ENCODE peak calls at places on chromosomes 5 and 9, in four cellular contexts. J is kidney, N is GM12865, Q is heart right ventricle. B is an unnamed sample.

GRCh38 chr5:161302557-161302956 is 244.0 kb downstream of the GABRB2 start:
- DNase-seq in J (no peak), N (no peak), Q (no peak), B (no peak)

GRCh38 chr5:111158105-111158744 is 66.0 kb upstream of the CAMK4 start:
- DNase-seq in J (no peak), N (peak), Q (no peak), B (no peak)

GRCh38 chr9:32672478-32672877 is 37.0 kb upstream of the TAF1L start:
- DNase-seq in J (no peak), N (no peak), Q (no peak), B (no peak)

GRCh38 chr5:177985430-177986040 is 10.5 kb downstream of the PROP1 start:
- DNase-seq in J (no peak), N (no peak), Q (no peak), B (no peak)

GRCh38 chr9:109315889-109316640 is 4.8 kb downstream of the EPB41L4B start:
- DNase-seq in J (peak), N (no peak), Q (peak), B (peak)

GRCh38 chr5:63401434-63402046 is 560.7 kb downstream of the HTR1A start:
- DNase-seq in J (no peak), N (peak), Q (peak), B (peak)

GRCh38 chr5:34616665-34617064 is 39.5 kb upstream of the RAI14 start:
- DNase-seq in J (no peak), N (no peak), Q (no peak), B (no peak)

GRCh38 chr5:59577485-59577884 is 316.0 kb downstream of the PDE4D start:
- DNase-seq in J (no peak), N (no peak), Q (no peak), B (no peak)

DNA sequence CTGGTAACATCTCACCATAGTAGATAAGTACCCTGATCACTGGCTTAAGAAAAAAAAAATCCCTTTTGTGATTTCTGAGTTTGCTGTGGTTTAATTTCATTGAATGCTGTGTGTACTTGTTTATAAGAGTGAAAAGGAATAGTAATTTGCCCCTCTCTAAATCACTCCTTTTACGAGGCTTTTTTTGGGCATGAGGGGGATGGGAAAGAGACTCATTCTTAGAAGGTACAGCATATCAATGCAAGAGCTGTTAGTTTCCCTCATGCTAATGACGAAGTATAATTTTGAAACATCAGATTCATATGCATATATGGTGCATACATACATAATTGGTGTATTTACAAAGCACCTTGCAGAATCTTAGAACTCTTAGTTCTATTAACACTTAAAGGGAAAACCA is 2.4 kb upstream of the SLC44A1 start:
- DNase-seq in J (no peak), N (no peak), Q (no peak), B (no peak)
- H3K4me3 ChIP-seq in J (no peak), N (no peak), Q (peak), B (no peak)

DNA sequence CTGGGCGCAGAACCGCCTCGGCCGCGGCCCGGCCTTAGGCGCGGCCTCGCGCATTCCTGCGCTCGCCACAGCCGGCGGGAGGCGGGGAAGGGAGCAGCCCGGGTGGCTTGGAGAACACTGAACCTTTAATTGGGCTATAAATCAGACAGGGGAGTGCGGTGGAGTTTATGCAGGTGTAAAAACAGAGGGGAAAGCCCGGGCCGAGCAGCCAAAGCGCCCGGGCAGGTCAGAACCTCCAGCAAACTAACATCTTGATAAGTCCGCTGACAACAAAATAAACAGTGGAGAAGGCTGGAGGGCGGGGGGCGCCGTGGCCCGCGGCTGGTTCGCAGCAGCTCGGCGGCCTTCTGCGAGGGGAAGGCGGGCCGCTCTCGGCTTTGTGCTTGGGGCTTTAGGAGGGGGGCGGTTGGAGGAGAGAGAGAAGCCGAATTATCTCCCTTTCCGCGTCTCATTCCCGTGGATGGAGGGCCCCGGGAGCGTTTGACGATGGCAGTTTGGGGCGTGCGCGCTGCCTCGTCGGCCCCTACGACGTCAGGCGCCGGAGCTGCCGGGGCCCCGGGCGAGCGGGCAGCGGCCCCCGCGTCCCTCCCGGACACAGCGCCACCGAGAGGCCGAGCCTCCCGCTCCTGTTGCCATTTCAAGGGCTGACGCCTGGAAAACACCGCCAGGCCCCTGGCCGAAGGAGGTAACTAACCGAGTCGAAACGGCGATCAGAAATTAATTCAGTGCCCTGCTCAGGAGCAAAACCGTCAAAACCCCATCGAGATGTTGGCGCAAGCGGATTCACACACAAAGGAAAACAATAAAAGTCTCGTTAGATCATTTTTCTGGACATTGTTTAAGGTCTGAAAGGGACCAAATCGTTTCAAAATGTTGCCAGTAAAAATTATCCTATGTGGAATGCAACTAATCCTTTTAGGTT is 11.2 kb downstream of the FOXD1 start:
- DNase-seq in J (peak), N (no peak), Q (peak), B (no peak)
- TF ChIP-seq CTCF in J (peak), N (peak), Q (no peak), B (peak)

GRCh38 chr5:171668097-171668412 is 117.6 kb upstream of the SMIM23 start:
- DNase-seq in J (no peak), N (no peak), Q (no peak), B (no peak)
- H3K4me3 ChIP-seq in J (no peak), N (no peak), Q (no peak), B (no peak)

GRCh38 chr9:131394464-131395026 is 659 bp downstream of the PRRC2B start:
- DNase-seq in J (peak), N (peak), Q (peak), B (no peak)

GRCh38 chr9:131391504-131391903 is 2.4 kb upstream of the PRRC2B start:
- DNase-seq in J (no peak), N (no peak), Q (no peak), B (no peak)

GRCh38 chr9:131395027-131395744 is 1.3 kb downstream of the PRRC2B start:
- DNase-seq in J (peak), N (peak), Q (peak), B (no peak)

GRCh38 chr9:131395745-131396479 is 2.0 kb downstream of the PRRC2B start:
- DNase-seq in J (peak), N (no peak), Q (no peak), B (no peak)

DNA sequence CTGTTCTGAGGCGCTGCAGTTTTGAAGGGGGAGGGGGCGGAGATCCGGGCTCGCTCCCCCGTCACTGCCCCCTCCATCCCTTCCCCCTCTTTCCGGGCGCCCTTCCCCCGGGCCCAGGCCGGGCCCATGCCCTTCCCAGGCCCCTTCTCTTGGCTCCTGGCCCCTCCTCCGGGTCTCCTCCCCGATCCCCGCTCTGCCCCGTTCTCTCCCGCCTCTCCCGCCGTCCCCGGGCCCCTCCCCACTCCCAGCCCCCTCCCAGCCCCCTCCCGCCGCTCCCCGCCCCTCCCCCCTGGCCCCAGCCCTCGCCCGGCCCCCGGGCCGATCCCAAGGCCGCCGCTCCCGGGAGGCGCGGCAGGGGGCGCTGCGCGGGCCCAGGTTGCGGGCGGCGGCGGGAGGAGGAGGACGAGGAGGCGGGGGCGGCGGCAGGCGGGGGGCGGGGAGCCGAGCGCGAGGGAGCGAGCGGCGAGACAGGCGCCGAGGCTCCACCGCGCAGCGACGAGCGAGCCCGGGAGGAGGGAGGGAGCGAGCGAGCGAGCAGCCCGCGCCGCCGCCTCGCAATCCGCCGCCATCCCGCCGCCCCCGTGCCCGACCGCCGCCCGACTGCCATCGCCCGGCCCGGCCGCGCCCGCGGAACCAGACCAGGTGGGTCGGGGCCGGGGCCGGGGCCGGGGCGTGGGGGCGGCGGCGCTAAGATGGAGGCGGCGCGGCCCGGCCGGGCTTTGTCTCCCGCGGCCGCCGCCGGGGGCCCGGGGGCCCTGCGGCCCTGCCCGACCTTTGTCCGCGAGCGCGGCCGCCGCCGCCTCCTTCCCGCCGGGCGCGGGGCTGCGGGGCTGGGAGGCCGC is at the start of gene PRRC2B:
- DNase-seq in J (peak), N (peak), Q (peak), B (no peak)
- TF ChIP-seq CTCF in J (peak), N (peak), Q (peak), B (peak)

GRCh38 chr5:150789943-150790611 is 11.5 kb downstream of the SMIM3 start:
- DNase-seq in J (peak), N (peak), Q (no peak), B (peak)
- H3K4me3 ChIP-seq in J (no peak), N (peak), Q (no peak), B (peak)

B was measured in epithelial cell of proximal tubule.